ENCODE peak calls at places on chromosomes 2 and 18, in five cellular contexts. F is IMR-90, I is A549, G is H1, O is WTC11. H is an unnamed sample.

GRCh38 chr18:43060020-43060419 is 55.5 kb downstream of the RIT2 start:
- DNase-seq in I (no peak), F (no peak), O (no peak), G (no peak), H (no peak)

GRCh38 chr2:77370505-77370904 is 151.7 kb downstream of the LRRTM4 start:
- DNase-seq in O (no peak), F (no peak), G (no peak), I (no peak), H (no peak)

GRCh38 chr2:189581354-189582139 is 961 bp upstream of the SLC40A1 start:
- DNase-seq in O (peak), I (no peak), F (no peak), G (no peak), H (peak)

GRCh38 chr18:56200381-56200831 is 438.0 kb downstream of the TXNL1 start:
- DNase-seq in O (no peak), F (peak), I (peak), G (no peak), H (no peak)

GRCh38 chr2:236512902-236513433 is 56.7 kb upstream of the ACKR3 start:
- DNase-seq in I (peak), G (peak), F (peak), O (peak), H (peak)

GRCh38 chr2:10811552-10811951 is 1.0 kb downstream of the PDIA6 start:
- DNase-seq in G (no peak), F (no peak), O (no peak), I (no peak), H (no peak)

GRCh38 chr18:79950440-79951341 is 762 bp downstream of the SLC66A2 start:
- DNase-seq in I (no peak), G (no peak), O (peak), F (peak), H (peak)

GRCh38 chr2:121254748-121255147 is 30.3 kb downstream of the TFCP2L1 start:
- DNase-seq in I (no peak), F (no peak), O (no peak), G (no peak), H (no peak)

GRCh38 chr2:172261292-172261691 is 158.6 kb upstream of the DLX2 start:
- DNase-seq in I (no peak), G (no peak), F (no peak), O (no peak), H (no peak)

GRCh38 chr2:14712091-14712490 is 79.6 kb downstream of the LRATD1 start:
- DNase-seq in G (no peak), I (no peak), O (no peak), F (peak), H (no peak)

GRCh38 chr18:58624011-58624410 is 4.9 kb downstream of the ALPK2 start:
- DNase-seq in O (no peak), F (no peak), I (no peak), G (no peak), H (no peak)

GRCh38 chr2:100235098-100235497 is 87.2 kb downstream of the LONRF2 start:
- DNase-seq in I (no peak), O (peak), F (peak), G (no peak), H (no peak)

GRCh38 chr18:59459352-59460059 is 100.4 kb upstream of the LMAN1 start:
- DNase-seq in F (peak), O (no peak), G (no peak), I (peak), H (peak)

GRCh38 chr2:201955231-201955630 is 78.4 kb upstream of the FZD7 start:
- DNase-seq in F (no peak), I (no peak), G (no peak), O (no peak), H (no peak)

GRCh38 chr2:66436546-66436945 is 1.6 kb downstream of the MEIS1 start:
- DNase-seq in F (no peak), I (no peak), G (no peak), O (no peak), H (no peak)

GRCh38 chr18:49886891-49887764 is 73.8 kb upstream of the ACAA2 start:
- DNase-seq in O (peak), G (no peak), F (no peak), I (no peak), H (no peak)

GRCh38 chr2:66437601-66438497 is 2.9 kb downstream of the MEIS1 start:
- DNase-seq in F (no peak), O (no peak), G (no peak), I (no peak), H (peak)

GRCh38 chr2:135701442-135701841 is 40.2 kb upstream of the UBXN4 start:
- DNase-seq in F (peak), G (no peak), O (no peak), I (no peak), H (no peak)

GRCh38 chr2:217079165-217079564 is 219.3 kb upstream of the TNP1 start:
- DNase-seq in O (no peak), I (no peak), G (no peak), F (no peak), H (no peak)

GRCh38 chr2:69036926-69037325 is 23.9 kb downstream of the ANTXR1 start:
- DNase-seq in O (no peak), F (peak), G (no peak), I (no peak), H (no peak)

GRCh38 chr18:77487951-77488740 is 238.5 kb downstream of the GALR1 start:
- DNase-seq in G (no peak), I (no peak), F (no peak), O (no peak), H (no peak)

GRCh38 chr2:42762823-42763804 is 821 bp downstream of the OXER1 start:
- DNase-seq in I (no peak), O (no peak), F (no peak), G (no peak), H (peak)

DNA sequence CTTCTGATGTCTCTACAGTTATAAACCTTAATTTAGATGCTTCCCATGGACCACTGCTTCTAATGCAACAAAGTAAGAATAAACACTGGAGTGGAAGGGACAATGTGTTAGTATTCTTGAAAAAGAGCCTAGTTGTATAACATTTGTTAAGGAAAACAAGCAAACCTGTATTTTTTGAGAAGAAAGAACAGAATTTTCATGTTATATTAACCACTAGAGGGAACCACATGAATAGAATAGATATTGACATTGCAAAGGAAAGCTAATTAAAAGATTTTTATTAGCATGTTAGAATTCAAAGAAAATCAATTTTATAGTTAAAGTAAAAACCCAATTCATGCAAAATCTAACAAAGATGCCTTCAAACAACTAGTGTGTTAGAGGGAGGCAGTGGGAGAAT is 151.2 kb upstream of the BARD1 start:
- DNase-seq in I (no peak), O (no peak), G (no peak), F (peak), H (no peak)
- TF ChIP-seq USF2 in I (no peak), O (no peak), G (no peak), F (no peak), H (no peak)

GRCh38 chr2:38076710-38077430 is 919 bp upstream of the CYP1B1 start:
- DNase-seq in I (peak), F (peak), G (no peak), O (peak), H (peak)
- TF ChIP-seq USF2 in I (no peak), F (no peak), G (no peak), O (no peak), H (no peak)

GRCh38 chr2:45241061-45241561 is 231.9 kb upstream of the SIX2 start:
- DNase-seq in I (no peak), F (peak), O (no peak), G (no peak), H (no peak)
- TF ChIP-seq USF2 in I (no peak), F (no peak), O (no peak), G (no peak), H (no peak)

DNA sequence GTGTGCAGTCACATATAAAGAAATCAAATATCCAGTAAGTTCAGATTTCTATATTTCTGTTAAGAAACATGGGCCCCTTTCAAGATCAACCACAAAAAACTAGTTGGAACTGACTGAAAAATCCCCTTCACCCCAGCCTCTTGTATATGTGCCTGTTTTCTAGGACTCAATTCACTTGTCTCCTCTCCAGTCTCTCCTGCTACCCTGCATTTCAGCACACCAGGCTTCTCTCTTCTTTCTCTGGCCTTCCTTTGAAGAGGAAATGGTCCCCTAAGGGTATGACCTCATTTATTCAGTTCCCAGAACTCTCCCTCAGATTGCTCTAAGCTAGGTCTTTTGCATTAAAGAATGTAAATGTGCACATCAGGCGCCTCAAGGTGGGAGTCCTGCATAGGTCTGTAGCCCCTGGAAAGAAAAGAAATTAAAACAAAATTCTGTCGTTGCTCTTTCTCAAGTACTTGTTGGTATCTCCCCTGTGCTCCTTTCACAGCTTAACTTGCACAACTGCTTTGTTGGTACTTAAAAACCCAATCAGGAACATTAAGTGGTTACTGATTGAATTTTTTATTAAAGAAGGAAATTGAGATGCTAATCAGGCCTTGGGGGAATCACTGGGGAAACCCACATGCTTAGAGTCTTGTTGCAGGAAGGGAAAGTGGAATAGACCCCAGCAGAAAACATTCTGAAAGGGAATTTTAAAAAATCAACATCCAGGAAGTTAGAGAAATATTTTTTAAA is 278.4 kb downstream of the AGPS start:
- DNase-seq in F (no peak), I (no peak), O (no peak), G (no peak), H (no peak)
- TF ChIP-seq USF2 in F (no peak), I (no peak), O (no peak), G (no peak), H (no peak)

GRCh38 chr2:138841459-138841858 is 61.3 kb upstream of the NXPH2 start:
- DNase-seq in G (no peak), O (no peak), I (no peak), F (no peak), H (no peak)

GRCh38 chr2:138842341-138842740 is 62.2 kb upstream of the NXPH2 start:
- DNase-seq in F (no peak), O (no peak), I (no peak), G (no peak), H (no peak)

DNA sequence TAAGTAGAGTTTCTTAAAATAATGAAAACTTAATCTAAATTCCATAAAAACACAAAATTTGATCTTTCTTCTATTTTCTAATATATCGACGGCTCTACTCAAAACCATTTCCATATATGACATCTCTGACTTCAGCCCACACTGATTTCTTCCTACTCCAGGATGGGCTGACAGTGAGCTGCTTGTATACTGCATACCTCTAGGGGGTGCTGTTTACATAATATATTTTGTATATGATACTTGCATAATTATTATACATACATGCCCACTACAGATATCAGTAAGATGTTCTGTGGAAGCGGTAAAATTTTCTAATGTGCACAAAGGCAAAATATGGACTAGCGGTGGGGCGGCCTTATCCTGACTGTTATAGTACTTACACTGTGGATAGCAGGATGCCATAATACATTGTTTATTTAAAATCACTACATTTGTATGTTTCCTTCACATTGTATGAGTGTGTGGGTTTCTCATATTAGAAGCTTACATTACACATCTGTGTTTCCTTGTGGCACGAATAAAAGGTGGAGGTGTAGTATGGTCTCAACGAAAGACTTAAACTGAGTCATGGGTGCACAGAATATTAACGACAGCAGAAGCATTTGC is 66.1 kb upstream of the NXPH2 start:
- DNase-seq in O (no peak), I (peak), F (peak), G (no peak), H (peak)
- TF ChIP-seq USF2 in O (no peak), I (no peak), F (no peak), G (no peak), H (no peak)

GRCh38 chr2:20603791-20604190 is 47.1 kb downstream of the HS1BP3 start:
- DNase-seq in O (no peak), G (no peak), F (no peak), I (no peak), H (no peak)
- TF ChIP-seq USF2 in O (no peak), G (no peak), F (no peak), I (no peak), H (no peak)

DNA sequence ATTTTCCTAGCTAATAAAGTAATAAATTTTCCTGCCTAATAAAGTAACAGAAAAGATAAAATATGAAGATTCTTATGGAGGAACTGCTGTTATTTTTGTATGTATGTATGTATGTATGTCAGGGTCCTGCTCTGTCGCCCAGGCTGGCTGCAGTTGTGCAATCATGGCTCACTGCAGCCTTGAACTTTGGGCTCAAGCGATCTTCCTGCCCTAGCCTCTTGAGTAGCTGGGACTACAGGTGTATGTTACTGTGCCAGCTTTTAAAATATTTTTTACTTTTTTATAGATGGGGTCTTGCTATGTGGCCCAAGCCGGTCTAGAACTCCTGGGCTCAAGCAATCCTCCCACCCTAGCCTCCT is 26.7 kb downstream of the ANKRD29 start:
- DNase-seq in I (no peak), G (no peak), F (no peak), O (no peak), H (no peak)
- TF ChIP-seq USF2 in I (no peak), G (no peak), F (no peak), O (no peak), H (no peak)

DNA sequence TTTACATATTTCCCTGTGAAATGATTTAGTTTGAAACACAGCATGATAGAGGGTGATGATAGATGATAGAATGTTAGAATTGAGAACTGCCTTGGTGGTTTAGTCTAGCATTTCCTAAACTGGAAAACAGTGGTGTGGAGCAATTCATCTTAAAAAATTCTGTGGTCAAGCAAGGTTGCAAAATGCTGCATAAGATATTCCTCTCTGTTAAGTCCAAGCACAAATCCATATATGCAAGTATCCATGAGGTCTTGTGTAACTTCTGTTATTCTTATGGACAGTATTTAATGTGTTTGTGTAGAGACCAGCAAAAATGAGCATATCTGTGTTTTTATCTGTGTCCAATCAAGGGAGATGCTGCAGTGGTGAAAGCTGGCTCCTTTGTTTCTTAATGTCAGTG is 30.0 kb downstream of the CPS1 start:
- DNase-seq in G (no peak), I (no peak), O (no peak), F (peak), H (no peak)
- TF ChIP-seq USF2 in G (no peak), I (no peak), O (no peak), F (no peak), H (no peak)

DNA sequence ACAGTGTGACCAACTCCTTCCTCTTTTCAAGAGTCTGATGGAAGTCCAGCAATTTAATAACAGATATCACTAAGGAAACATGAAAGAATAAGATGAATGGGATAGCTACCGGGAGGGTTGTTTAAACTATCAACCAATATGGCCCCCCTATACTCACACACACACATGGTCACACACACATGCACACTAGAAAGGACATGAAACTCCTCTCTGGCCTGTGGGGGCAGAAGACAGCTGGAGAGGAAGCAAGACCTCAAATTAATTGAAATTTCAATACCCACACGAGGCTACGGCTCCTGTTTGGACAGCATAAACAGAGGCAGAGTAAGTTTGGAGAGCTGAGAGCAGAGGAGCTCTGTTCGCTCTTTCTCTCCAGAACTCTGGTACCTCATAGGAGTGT is 34.7 kb upstream of the REEP1 start:
- DNase-seq in F (no peak), I (no peak), G (no peak), O (no peak), H (no peak)
- TF ChIP-seq USF2 in F (no peak), I (no peak), G (no peak), O (no peak), H (no peak)

H was measured in SK-N-SH.